ENCODE peak calls at places on chromosomes 7 and 10, in four cellular contexts. T is GM13977, S is colonic mucosa, B is tibial nerve. V is an unnamed sample.

GRCh38 chr10:3401491-3401938 is 228.9 kb upstream of the PITRM1 start:
- DNase-seq in B (no peak), S (no peak), T (no peak), V (no peak)

GRCh38 chr10:86651021-86651471 is 3.3 kb upstream of the OPN4 start:
- DNase-seq in S (no peak), B (no peak), T (no peak), V (no peak)

GRCh38 chr7:1663857-1664651 is 6.0 kb upstream of the ELFN1 start:
- DNase-seq in B (no peak), T (peak), S (no peak), V (peak)

GRCh38 chr7:16062269-16062668 is 359.1 kb downstream of the CRPPA start:
- DNase-seq in B (no peak), S (no peak), T (no peak), V (no peak)

GRCh38 chr7:144516729-144517128 is 113.2 kb upstream of the NOBOX start:
- DNase-seq in T (no peak), S (no peak), B (no peak), V (no peak)

GRCh38 chr10:33335800-33336605 is 1.5 kb upstream of the NRP1 start:
- DNase-seq in T (peak), B (peak), S (peak), V (peak)

GRCh38 chr10:76303682-76304316 is 872.4 kb downstream of the LRMDA start:
- DNase-seq in T (peak), S (peak), B (peak), V (no peak)

GRCh38 chr7:37081436-37081835 is 357.1 kb upstream of the AOAH start:
- DNase-seq in B (peak), S (peak), T (no peak), V (no peak)

GRCh38 chr7:78530351-78530750 is 731.8 kb downstream of the PHTF2 start:
- DNase-seq in S (no peak), T (no peak), B (no peak), V (no peak)

GRCh38 chr10:69645751-69646687 is 16.0 kb downstream of the FAM241B start:
- DNase-seq in T (no peak), B (no peak), S (no peak), V (no peak)

GRCh38 chr10:80155696-80156215 is 23.2 kb downstream of the PLAC9 start:
- DNase-seq in B (no peak), S (no peak), T (no peak), V (no peak)

GRCh38 chr10:93766918-93767317 is 9.2 kb downstream of the LGI1 start:
- DNase-seq in S (no peak), B (no peak), T (no peak), V (no peak)

GRCh38 chr10:43120948-43121290 is 17.3 kb upstream of the CSGALNACT2 start:
- DNase-seq in T (peak), S (no peak), B (peak), V (peak)

GRCh38 chr7:66157060-66157459 is 42.4 kb downstream of the CRCP start:
- DNase-seq in T (no peak), B (no peak), S (no peak), V (no peak)

DNA sequence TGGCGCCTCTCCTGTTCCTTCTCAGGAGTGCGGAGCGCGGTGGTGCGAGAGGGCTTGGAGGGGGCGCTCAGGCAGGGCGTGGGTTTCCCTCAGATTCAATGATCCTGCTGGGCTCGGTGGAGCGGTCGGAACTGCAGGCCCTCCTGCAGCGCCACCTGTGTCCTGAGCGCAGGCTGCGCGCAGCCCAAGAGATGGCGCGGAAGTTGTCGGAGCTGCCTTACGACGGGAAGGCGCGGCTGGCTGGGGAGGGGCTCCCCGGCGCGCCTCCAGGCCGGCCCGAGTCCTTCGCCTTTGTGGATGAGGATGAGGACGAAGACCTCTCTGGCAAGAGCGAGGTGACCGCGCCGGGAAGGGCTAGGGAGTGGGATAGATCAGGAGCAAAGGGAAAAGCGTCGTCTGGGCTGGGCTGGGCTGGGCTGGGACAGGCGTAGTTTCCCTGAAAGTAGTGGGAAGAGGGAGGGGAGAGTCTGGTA is 17.0 kb downstream of the FAM131B start:
- DNase-seq in S (peak), T (no peak), B (no peak), V (peak)
- TF ChIP-seq CTCF in S (peak), T (peak), B (peak), V (peak)

GRCh38 chr10:79155301-79156081 is 86.7 kb downstream of the ZMIZ1 start:
- DNase-seq in B (no peak), T (no peak), S (no peak), V (no peak)
- TF ChIP-seq CTCF in B (no peak), T (peak), S (no peak), V (peak)

GRCh38 chr7:99275496-99275895 is 2.9 kb downstream of the MYH16 start:
- DNase-seq in S (no peak), T (no peak), B (no peak), V (no peak)

GRCh38 chr7:99267530-99268360 is 4.9 kb upstream of the MYH16 start:
- DNase-seq in S (no peak), T (no peak), B (no peak), V (no peak)

GRCh38 chr7:99272476-99273045 is at the start of gene MYH16:
- DNase-seq in S (no peak), B (no peak), T (no peak), V (no peak)

GRCh38 chr7:99268361-99268908 is 4.2 kb upstream of the MYH16 start:
- DNase-seq in B (no peak), S (no peak), T (no peak), V (no peak)

GRCh38 chr7:99270702-99271101 is 1.9 kb upstream of the MYH16 start:
- DNase-seq in S (peak), B (no peak), T (no peak), V (no peak)
- TF ChIP-seq CTCF in S (no peak), B (no peak), T (no peak), V (no peak)

DNA sequence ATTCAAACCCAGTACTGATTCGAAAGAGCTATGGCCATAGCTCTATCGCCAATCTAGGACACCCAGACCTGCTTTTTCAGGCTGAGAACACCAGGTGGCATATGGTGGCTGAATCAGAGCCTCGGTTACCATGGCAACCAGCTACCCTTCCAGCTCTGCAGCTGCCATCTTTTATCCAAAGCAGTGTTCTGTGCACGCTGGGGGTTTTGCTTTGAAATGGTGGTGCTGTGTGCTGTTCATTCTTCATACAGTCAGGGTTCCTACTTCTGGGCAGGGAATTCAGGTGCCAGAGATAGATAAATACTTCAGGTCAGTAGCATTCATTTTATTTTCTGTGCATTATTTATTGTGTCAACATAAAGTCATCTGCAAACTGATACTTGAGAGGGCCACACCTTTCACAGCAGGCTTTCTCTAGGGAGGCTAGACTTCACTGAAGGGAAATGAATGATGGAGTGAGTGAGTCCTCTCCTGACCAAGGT is 85.4 kb downstream of the AKR1D1 start:
- DNase-seq in T (peak), S (peak), B (peak), V (peak)
- TF ChIP-seq CTCF in T (peak), S (peak), B (peak), V (peak)

DNA sequence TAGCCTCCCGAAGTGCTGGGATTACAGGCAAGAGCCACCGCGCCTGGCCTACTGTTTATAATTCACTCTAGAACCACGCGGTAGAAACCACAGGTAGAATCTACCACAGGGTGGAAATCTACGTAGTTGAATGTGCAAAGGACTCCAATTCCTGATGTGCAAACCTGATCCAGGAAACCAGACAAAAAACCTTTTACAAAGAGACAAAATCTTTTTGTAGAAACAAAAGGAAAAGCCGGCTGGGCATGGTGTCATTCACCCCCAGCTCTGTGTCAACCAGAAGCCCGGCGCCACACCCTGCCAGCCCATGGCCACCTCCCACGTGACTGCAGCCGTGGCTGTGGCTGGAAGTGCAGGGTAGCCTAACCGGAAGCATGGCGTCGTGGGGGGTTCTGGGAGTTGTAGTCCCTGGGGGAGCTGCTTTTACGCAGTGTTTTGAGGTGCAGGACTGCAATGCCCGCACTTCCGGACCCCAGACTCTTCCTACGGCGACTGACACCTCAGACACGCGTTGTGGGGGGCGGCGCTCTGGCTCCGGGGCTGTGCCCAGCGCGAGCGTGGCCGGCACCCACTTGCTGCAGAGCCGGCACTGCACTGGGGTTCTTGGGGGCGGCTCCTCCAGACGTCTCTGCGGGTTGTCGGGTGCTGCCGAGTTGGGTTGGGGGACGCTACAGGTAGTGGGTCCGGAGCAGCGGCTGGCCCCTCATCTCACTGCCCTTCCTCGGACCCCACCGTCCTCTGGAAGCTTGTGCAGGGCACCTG is 41.5 kb upstream of the RNF216 start:
- DNase-seq in B (peak), T (peak), S (peak), V (peak)
- TF ChIP-seq CTCF in B (peak), T (no peak), S (no peak), V (no peak)

GRCh38 chr10:97081621-97082235 is 104.0 kb downstream of the SLIT1 start:
- DNase-seq in B (no peak), S (peak), T (peak), V (peak)
- TF ChIP-seq CTCF in B (peak), S (peak), T (peak), V (peak)

GRCh38 chr10:61904711-61905445 is 3.4 kb downstream of the ARID5B start:
- DNase-seq in B (no peak), S (peak), T (peak), V (peak)
- TF ChIP-seq CTCF in B (no peak), S (no peak), T (no peak), V (peak)

DNA sequence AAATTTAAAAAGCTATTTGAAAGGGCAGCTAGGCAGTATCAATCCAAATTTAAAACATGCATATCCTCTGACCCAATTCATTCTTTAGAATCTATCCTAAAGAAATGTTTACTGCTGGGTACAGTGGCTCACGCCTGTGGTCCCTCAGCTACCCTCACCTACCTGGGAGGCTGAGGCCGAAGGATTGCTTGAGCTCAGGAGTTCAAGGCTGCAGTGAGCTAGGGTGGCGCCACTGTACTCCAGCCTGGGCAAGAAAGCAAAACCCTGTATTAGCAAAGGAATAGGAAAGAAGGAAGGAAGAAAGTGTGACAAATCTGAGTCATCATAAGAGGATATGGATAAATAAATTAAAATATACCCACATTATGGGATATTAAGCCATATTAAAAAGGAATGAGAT is 36.3 kb downstream of the C7orf33 start:
- DNase-seq in T (no peak), B (no peak), S (no peak), V (no peak)
- TF ChIP-seq CTCF in T (no peak), B (no peak), S (no peak), V (no peak)

GRCh38 chr7:158861936-158862704 is 5.8 kb downstream of the DYNC2I1 start:
- DNase-seq in S (no peak), T (no peak), B (no peak), V (no peak)
- TF ChIP-seq CTCF in S (no peak), T (no peak), B (no peak), V (no peak)

DNA sequence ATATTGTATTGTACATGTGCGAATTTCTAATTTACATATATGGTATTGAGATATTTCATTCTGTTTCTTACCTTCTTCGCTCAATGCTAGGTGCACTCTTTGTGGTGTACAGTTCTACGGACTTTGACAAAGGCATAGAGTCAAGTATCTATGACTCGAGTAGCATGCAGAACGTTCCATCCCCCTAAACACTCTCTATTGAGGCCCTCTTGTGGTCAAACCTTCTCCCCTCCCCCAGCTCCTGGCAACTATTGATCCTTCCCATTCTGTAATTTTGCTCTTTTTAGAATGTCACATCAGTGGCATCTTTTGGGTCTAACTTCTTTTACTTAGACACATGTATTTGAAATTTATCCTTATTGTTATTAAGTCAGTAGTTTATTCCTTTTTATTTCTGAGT is 30.7 kb upstream of the GDF10 start:
- DNase-seq in S (no peak), B (no peak), T (no peak), V (no peak)
- TF ChIP-seq CTCF in S (no peak), B (no peak), T (no peak), V (no peak)

V was measured in GM13976.